ENCODE peak calls at places on chromosome 2, in eight cellular contexts. One of them, this sample, is unnamed.

GRCh38 chr2:226849349-226849748 is 13.5 kb downstream of the RHBDD1 start:
- DNase-seq in heart right ventricle: no peak
- DNase-seq in aorta: no peak
- DNase-seq in H9: peak
- DNase-seq in IMR-90: no peak
- DNase-seq in ovary: no peak
- DNase-seq in lung: no peak
- DNase-seq in right cardiac atrium: no peak
- DNase-seq in this sample: no peak

GRCh38 chr2:132646805-132647115 is 23.2 kb downstream of the LYPD1 start:
- DNase-seq in right cardiac atrium: no peak
- DNase-seq in IMR-90: peak
- DNase-seq in heart right ventricle: no peak
- DNase-seq in H9: no peak
- DNase-seq in aorta: no peak
- DNase-seq in ovary: no peak
- DNase-seq in lung: no peak
- DNase-seq in this sample: no peak

GRCh38 chr2:203748331-203749126 is 42.1 kb downstream of the CD28 start:
- DNase-seq in H9: no peak
- DNase-seq in ovary: no peak
- DNase-seq in IMR-90: no peak
- DNase-seq in aorta: no peak
- DNase-seq in heart right ventricle: no peak
- DNase-seq in lung: no peak
- DNase-seq in right cardiac atrium: no peak
- DNase-seq in this sample: no peak

GRCh38 chr2:218959141-218959731 is at the start of gene CDK5R2:
- DNase-seq in IMR-90: peak
- DNase-seq in H9: peak
- DNase-seq in ovary: no peak
- DNase-seq in heart right ventricle: peak
- DNase-seq in right cardiac atrium: peak
- DNase-seq in aorta: peak
- DNase-seq in lung: peak
- DNase-seq in this sample: peak

GRCh38 chr2:4938246-4938645 is 753.9 kb upstream of the SOX11 start:
- DNase-seq in ovary: no peak
- DNase-seq in H9: no peak
- DNase-seq in IMR-90: no peak
- DNase-seq in lung: no peak
- DNase-seq in heart right ventricle: no peak
- DNase-seq in aorta: no peak
- DNase-seq in right cardiac atrium: no peak
- DNase-seq in this sample: no peak

GRCh38 chr2:240741091-240741490 is 49.4 kb downstream of the AQP12A start:
- DNase-seq in right cardiac atrium: no peak
- DNase-seq in IMR-90: no peak
- DNase-seq in H9: no peak
- DNase-seq in heart right ventricle: no peak
- DNase-seq in ovary: no peak
- DNase-seq in lung: no peak
- DNase-seq in aorta: no peak
- DNase-seq in this sample: no peak

GRCh38 chr2:40202798-40203400 is 249.0 kb downstream of the SLC8A1 start:
- DNase-seq in ovary: no peak
- DNase-seq in heart right ventricle: no peak
- DNase-seq in right cardiac atrium: no peak
- DNase-seq in H9: no peak
- DNase-seq in IMR-90: peak
- DNase-seq in lung: no peak
- DNase-seq in aorta: no peak
- DNase-seq in this sample: no peak

GRCh38 chr2:231961349-231962166 is at the start of gene DIS3L2:
- DNase-seq in right cardiac atrium: peak
- DNase-seq in aorta: peak
- DNase-seq in H9: peak
- DNase-seq in ovary: peak
- DNase-seq in heart right ventricle: peak
- DNase-seq in lung: peak
- DNase-seq in IMR-90: peak
- DNase-seq in this sample: peak

GRCh38 chr2:109351164-109351756 is 222.3 kb downstream of the SH3RF3 start:
- DNase-seq in aorta: peak
- DNase-seq in H9: no peak
- DNase-seq in IMR-90: peak
- DNase-seq in right cardiac atrium: peak
- DNase-seq in lung: peak
- DNase-seq in heart right ventricle: peak
- DNase-seq in ovary: no peak
- DNase-seq in this sample: peak

GRCh38 chr2:205748660-205749059 is 66.4 kb downstream of the NRP2 start:
- DNase-seq in ovary: no peak
- DNase-seq in right cardiac atrium: no peak
- DNase-seq in IMR-90: peak
- DNase-seq in heart right ventricle: no peak
- DNase-seq in lung: no peak
- DNase-seq in H9: peak
- DNase-seq in aorta: no peak
- DNase-seq in this sample: no peak
- H3K27ac ChIP-seq in ovary: no peak
- H3K27ac ChIP-seq in right cardiac atrium: no peak
- H3K27ac ChIP-seq in IMR-90: no peak
- H3K27ac ChIP-seq in heart right ventricle: no peak
- H3K27ac ChIP-seq in lung: no peak
- H3K27ac ChIP-seq in H9: no peak
- H3K27ac ChIP-seq in aorta: no peak
- H3K27ac ChIP-seq in this sample: no peak

GRCh38 chr2:146323564-146323963 is 1521.3 kb upstream of the ACVR2A start:
- DNase-seq in aorta: no peak
- DNase-seq in H9: no peak
- DNase-seq in ovary: no peak
- DNase-seq in IMR-90: peak
- DNase-seq in right cardiac atrium: no peak
- DNase-seq in lung: no peak
- DNase-seq in heart right ventricle: no peak
- DNase-seq in this sample: no peak

GRCh38 chr2:146321175-146321574 is 1523.7 kb upstream of the ACVR2A start:
- DNase-seq in H9: no peak
- DNase-seq in heart right ventricle: no peak
- DNase-seq in IMR-90: peak
- DNase-seq in ovary: no peak
- DNase-seq in lung: no peak
- DNase-seq in right cardiac atrium: no peak
- DNase-seq in aorta: no peak
- DNase-seq in this sample: no peak

GRCh38 chr2:146324954-146325353 is 1519.9 kb upstream of the ACVR2A start:
- DNase-seq in lung: no peak
- DNase-seq in heart right ventricle: no peak
- DNase-seq in ovary: no peak
- DNase-seq in right cardiac atrium: no peak
- DNase-seq in IMR-90: peak
- DNase-seq in aorta: no peak
- DNase-seq in H9: no peak
- DNase-seq in this sample: no peak
- H3K27ac ChIP-seq in lung: no peak
- H3K27ac ChIP-seq in heart right ventricle: no peak
- H3K27ac ChIP-seq in ovary: no peak
- H3K27ac ChIP-seq in right cardiac atrium: no peak
- H3K27ac ChIP-seq in IMR-90: no peak
- H3K27ac ChIP-seq in aorta: no peak
- H3K27ac ChIP-seq in H9: no peak
- H3K27ac ChIP-seq in this sample: no peak

GRCh38 chr2:196290149-196290548 is 118.8 kb upstream of the STK17B start:
- DNase-seq in H9: no peak
- DNase-seq in ovary: no peak
- DNase-seq in lung: no peak
- DNase-seq in IMR-90: no peak
- DNase-seq in heart right ventricle: no peak
- DNase-seq in right cardiac atrium: no peak
- DNase-seq in aorta: no peak
- DNase-seq in this sample: no peak

GRCh38 chr2:196290569-196290968 is 119.2 kb upstream of the STK17B start:
- DNase-seq in aorta: no peak
- DNase-seq in lung: no peak
- DNase-seq in right cardiac atrium: no peak
- DNase-seq in heart right ventricle: no peak
- DNase-seq in IMR-90: no peak
- DNase-seq in ovary: no peak
- DNase-seq in H9: no peak
- DNase-seq in this sample: no peak

GRCh38 chr2:196287541-196287940 is 116.2 kb upstream of the STK17B start:
- DNase-seq in IMR-90: no peak
- DNase-seq in heart right ventricle: no peak
- DNase-seq in aorta: no peak
- DNase-seq in lung: no peak
- DNase-seq in H9: no peak
- DNase-seq in right cardiac atrium: no peak
- DNase-seq in ovary: no peak
- DNase-seq in this sample: no peak

GRCh38 chr2:196287977-196288538 is 116.7 kb upstream of the STK17B start:
- DNase-seq in aorta: no peak
- DNase-seq in right cardiac atrium: no peak
- DNase-seq in ovary: no peak
- DNase-seq in IMR-90: no peak
- DNase-seq in H9: no peak
- DNase-seq in lung: no peak
- DNase-seq in heart right ventricle: no peak
- DNase-seq in this sample: no peak

DNA sequence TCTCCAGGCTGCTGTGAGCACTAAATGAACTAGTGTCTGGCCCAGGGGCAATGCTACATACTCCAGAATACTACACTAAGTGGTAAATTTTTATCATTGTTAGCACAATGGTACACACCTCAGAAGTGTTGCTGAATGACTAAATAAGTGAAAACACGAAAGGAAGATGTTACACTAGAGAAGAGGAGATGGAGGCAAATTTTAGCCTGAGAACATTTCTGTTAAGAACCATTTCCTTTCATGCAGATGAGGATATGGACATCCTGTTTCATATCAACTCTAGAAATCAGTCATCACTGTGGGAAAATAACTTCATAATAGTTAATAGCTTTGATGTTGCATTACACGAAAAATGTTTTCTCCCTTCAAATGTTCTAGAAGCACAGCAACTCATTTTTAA is 117.6 kb upstream of the STK17B start:
- DNase-seq in aorta: no peak
- DNase-seq in lung: no peak
- DNase-seq in right cardiac atrium: no peak
- DNase-seq in H9: no peak
- DNase-seq in heart right ventricle: no peak
- DNase-seq in IMR-90: no peak
- DNase-seq in ovary: no peak
- DNase-seq in this sample: no peak
- H3K27ac ChIP-seq in aorta: no peak
- H3K27ac ChIP-seq in lung: no peak
- H3K27ac ChIP-seq in right cardiac atrium: no peak
- H3K27ac ChIP-seq in H9: no peak
- H3K27ac ChIP-seq in heart right ventricle: no peak
- H3K27ac ChIP-seq in IMR-90: no peak
- H3K27ac ChIP-seq in ovary: no peak
- H3K27ac ChIP-seq in this sample: no peak

DNA sequence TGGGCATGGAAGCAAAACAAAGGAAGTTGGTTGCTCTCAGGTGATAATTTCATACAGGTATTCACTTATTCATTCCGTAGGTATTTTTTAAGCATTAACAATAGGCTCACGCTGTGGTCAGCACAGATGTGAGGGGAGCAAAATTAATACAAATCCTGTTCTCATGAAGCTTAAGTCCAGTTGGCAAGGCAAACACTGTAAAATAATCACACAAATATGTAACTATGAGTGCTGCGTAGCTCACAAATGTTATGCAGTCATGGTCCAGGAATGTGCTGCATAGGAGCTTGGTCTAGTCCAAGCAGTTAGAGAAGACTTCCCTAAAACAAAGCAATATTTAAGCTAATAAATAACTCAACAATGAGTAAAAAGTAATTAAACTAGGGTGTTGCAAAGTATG is 23.9 kb downstream of the SP5 start:
- DNase-seq in right cardiac atrium: no peak
- DNase-seq in ovary: no peak
- DNase-seq in aorta: no peak
- DNase-seq in heart right ventricle: no peak
- DNase-seq in H9: no peak
- DNase-seq in lung: no peak
- DNase-seq in IMR-90: peak
- DNase-seq in this sample: no peak
- H3K27ac ChIP-seq in right cardiac atrium: no peak
- H3K27ac ChIP-seq in ovary: no peak
- H3K27ac ChIP-seq in aorta: no peak
- H3K27ac ChIP-seq in heart right ventricle: no peak
- H3K27ac ChIP-seq in H9: no peak
- H3K27ac ChIP-seq in lung: no peak
- H3K27ac ChIP-seq in IMR-90: no peak
- H3K27ac ChIP-seq in this sample: no peak

DNA sequence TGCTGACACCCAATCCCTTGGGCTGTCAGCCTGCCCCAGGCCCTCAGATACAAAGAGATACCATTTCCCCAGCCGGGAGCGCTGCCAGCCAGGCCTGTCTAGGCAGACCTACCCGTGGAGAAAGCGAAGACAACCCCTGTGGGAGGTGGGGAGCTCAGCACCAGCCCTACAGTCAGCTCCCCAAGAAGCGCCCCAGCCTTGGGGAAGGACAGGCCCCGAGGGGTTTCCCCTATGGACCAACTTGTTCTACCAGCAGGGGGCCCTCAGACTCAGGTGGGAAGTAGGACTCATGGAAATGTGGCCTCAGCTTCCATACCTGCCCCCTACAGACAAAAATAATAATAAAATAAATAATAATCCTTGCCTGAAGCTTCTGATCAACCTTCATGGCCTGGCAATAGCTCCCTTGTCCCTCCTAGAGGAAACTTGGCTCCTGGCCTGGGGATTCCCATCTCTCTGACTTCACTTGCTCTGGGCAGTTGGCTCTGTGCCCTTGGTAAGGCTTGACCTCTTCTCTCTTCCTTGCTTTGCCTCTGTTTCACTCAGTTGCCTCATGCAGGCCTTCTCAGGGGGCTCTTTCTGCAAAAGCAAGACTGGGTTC is 7.0 kb downstream of the SLC35F6 start:
- DNase-seq in H9: peak
- DNase-seq in lung: peak
- DNase-seq in aorta: peak
- DNase-seq in right cardiac atrium: peak
- DNase-seq in IMR-90: peak
- DNase-seq in ovary: peak
- DNase-seq in heart right ventricle: peak
- DNase-seq in this sample: peak
- H3K27ac ChIP-seq in H9: no peak
- H3K27ac ChIP-seq in lung: peak
- H3K27ac ChIP-seq in aorta: no peak
- H3K27ac ChIP-seq in right cardiac atrium: peak
- H3K27ac ChIP-seq in IMR-90: peak
- H3K27ac ChIP-seq in ovary: peak
- H3K27ac ChIP-seq in heart right ventricle: peak
- H3K27ac ChIP-seq in this sample: peak

GRCh38 chr2:235728401-235729181 is 234.7 kb downstream of the AGAP1 start:
- DNase-seq in heart right ventricle: peak
- DNase-seq in IMR-90: no peak
- DNase-seq in lung: no peak
- DNase-seq in ovary: no peak
- DNase-seq in right cardiac atrium: peak
- DNase-seq in H9: no peak
- DNase-seq in aorta: no peak
- DNase-seq in this sample: no peak
- H3K27ac ChIP-seq in heart right ventricle: no peak
- H3K27ac ChIP-seq in IMR-90: no peak
- H3K27ac ChIP-seq in lung: no peak
- H3K27ac ChIP-seq in ovary: no peak
- H3K27ac ChIP-seq in right cardiac atrium: no peak
- H3K27ac ChIP-seq in H9: no peak
- H3K27ac ChIP-seq in aorta: no peak
- H3K27ac ChIP-seq in this sample: no peak